ENCODE peak calls at places on chromosomes 2 and 18, in seven cellular contexts. O is CD8-positive, alpha-beta T cell; X is PC-3; C is epithelial cell of esophagus; A is fibroblast of lung; D is cardiac muscle cell; F is bronchial epithelial cell. G is an unnamed sample.

GRCh38 chr18:48539406-48540328 is 836 bp downstream of the CTIF start:
- DNase-seq in C (peak; percentile 72), X (peak; percentile 19), O (no peak), D (peak; percentile 63), F (peak; percentile 44), A (peak; percentile 67), G (no peak)

GRCh38 chr2:239245107-239245506 is 155.7 kb downstream of the HDAC4 start:
- DNase-seq in A (no peak), F (no peak), X (no peak), D (no peak), C (no peak), O (no peak), G (no peak)

GRCh38 chr2:201901770-201902169 is 95.4 kb downstream of the CDK15 start:
- DNase-seq in C (no peak), D (no peak), X (no peak), F (no peak), O (no peak), A (no peak), G (no peak)

GRCh38 chr2:127125821-127126220 is 18.9 kb upstream of the BIN1 start:
- DNase-seq in X (no peak), F (no peak), C (no peak), A (no peak), D (no peak), O (no peak), G (no peak)

GRCh38 chr18:64219511-64219910 is 70.6 kb upstream of the LINC00305 start:
- DNase-seq in X (no peak), A (no peak), D (no peak), C (no peak), F (no peak), O (no peak), G (no peak)

GRCh38 chr2:25215232-25215631 is 46.9 kb upstream of the POMC start:
- DNase-seq in C (no peak), O (no peak), D (no peak), A (no peak), F (no peak), X (no peak), G (no peak)

GRCh38 chr2:129791651-129792050 is 187.8 kb upstream of the RAB6C start:
- DNase-seq in C (no peak), O (no peak), F (no peak), A (no peak), X (no peak), D (no peak), G (no peak)

GRCh38 chr18:5584751-5585417 is 41.1 kb upstream of the EPB41L3 start:
- DNase-seq in A (peak; percentile 34), X (peak; percentile 13), D (peak; percentile 56), O (no peak), C (peak; percentile 6), F (peak; percentile 10), G (no peak)

GRCh38 chr2:120558892-120559291 is 176.8 kb upstream of the GLI2 start:
- DNase-seq in D (no peak), C (no peak), X (no peak), A (no peak), F (no peak), O (no peak), G (no peak)

DNA sequence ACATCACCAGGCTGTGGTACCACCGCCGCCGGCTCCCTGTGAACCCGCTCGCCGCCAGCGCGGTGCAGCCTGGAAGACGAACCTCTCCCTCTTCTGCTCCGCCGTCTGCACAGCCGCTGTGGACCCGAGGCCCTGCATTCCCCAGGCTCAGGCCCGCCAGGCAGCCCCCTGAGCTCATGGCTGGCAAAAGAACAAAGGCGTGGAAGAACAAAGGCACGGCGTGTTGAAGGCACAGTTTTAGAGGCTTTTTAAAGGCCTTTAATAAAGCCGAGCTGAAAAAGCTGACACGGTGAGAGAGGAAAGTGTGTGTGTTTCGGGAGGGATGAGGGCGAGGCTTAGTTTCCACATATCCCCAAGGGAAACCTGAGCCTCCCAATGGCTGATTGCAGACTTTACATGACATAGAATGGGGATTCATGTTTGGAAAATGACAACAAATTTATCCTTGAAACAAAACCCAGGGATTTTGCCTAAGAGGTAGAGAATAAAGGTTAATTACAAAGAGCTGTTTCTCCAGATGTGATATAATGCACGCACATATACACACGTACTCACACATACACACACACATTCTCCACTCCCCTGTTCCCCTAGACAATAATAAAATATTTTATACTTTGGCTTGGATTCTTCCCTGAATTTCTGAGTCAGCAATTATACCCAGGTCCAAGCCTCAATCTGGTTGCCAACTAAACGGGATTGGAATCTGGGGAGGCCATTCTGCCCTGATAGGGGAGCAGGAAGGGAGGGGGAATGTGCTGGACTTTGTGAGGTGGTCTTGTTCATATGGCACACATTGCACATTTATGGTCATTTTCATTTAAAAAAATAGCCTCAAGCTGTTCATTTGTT is 39.7 kb downstream of the RFX8 start:
- DNase-seq in X (no peak), C (peak; percentile 34), F (no peak), A (peak; percentile 66), O (no peak), D (peak; percentile 67), G (no peak)
- H3K4me3 ChIP-seq in X (no peak overlapping the region), C (peak overlapping the region; percentile 4), F (no peak overlapping the region), A (no peak overlapping the region), O (no peak overlapping the region), D (no peak overlapping the region), G (no peak overlapping the region)

GRCh38 chr2:174003635-174004310 is 38.6 kb upstream of the SP3 start:
- DNase-seq in O (no peak), A (no peak), C (no peak), D (no peak), X (no peak), F (no peak), G (no peak)
- TF ChIP-seq CTCF in O (no peak), A (no peak), C (no peak), D (no peak), X (no peak), F (peak; percentile 4), G (no peak)

DNA sequence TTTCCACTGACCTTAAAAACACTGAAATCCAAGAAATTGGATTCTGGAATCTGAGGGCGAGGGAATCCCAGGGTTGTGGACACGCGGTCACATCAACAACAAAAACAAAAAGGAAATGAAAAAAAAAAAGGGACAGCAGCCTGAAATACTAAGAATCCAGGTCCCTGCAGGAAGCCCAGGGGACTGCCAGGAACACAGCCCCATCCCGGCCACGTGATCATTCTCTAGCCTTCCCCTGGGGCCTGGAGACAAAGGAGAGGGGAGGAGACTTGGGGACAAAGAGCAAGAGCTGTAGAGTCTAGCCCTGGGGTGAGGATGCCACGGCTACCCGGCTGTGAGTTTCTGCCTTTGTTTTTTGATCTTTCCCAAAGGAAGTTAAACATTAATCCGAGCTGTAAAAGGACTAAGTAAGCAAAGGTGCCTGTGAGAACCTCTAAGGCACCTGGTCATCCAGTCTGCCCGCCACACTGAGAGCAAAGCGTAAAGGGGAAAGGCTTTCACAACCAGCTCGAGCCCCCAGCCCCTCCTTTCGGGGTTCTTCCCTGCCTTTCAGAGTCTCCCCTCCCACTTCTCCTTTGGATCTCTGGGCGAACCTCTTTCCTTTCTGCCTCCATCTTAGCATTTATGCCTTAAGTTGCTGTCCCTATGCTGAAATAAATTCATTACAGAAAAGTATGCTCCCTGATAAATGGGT is 57.9 kb upstream of the MSH2 start:
- DNase-seq in D (peak; percentile 72), O (no peak), C (peak; percentile 55), A (peak; percentile 73), F (peak; percentile 52), X (peak; percentile 90), G (no peak)
- H3K4me3 ChIP-seq in D (no peak overlapping the region), O (no peak overlapping the region), C (peak overlapping the region; percentile 4), A (peak overlapping the region; percentile 65), F (no peak overlapping the region), X (peak overlapping the region; percentile 79), G (no peak overlapping the region)

GRCh38 chr2:140863713-140864112 is 1267.1 kb downstream of the LRP1B start:
- DNase-seq in C (peak; percentile 70), X (peak; percentile 76), O (no peak), A (peak; percentile 85), F (peak; percentile 56), D (peak; percentile 86), G (peak; percentile 3)
- TF ChIP-seq CTCF in C (peak; percentile 62), X (peak; percentile 74), O (no peak), A (peak; percentile 52), F (peak; percentile 38), D (peak; percentile 48), G (peak; percentile 52)

GRCh38 chr2:5698171-5698570 is 6.0 kb downstream of the SOX11 start:
- DNase-seq in D (no peak), A (no peak), X (no peak), F (no peak), O (no peak), C (no peak), G (no peak)
- H3K4me3 ChIP-seq in D (peak overlapping the region; percentile 91), A (peak overlapping the region; percentile 74), X (no peak overlapping the region), F (no peak overlapping the region), O (no peak overlapping the region), C (no peak overlapping the region), G (no peak overlapping the region)

GRCh38 chr2:147703171-147703570 is 141.7 kb upstream of the ACVR2A start:
- DNase-seq in F (no peak), O (no peak), X (peak; percentile 37), D (no peak), C (peak; percentile 32), A (no peak), G (no peak)
- TF ChIP-seq CTCF in F (no peak), O (no peak), X (no peak), D (no peak), C (no peak), A (no peak), G (no peak)

GRCh38 chr2:166773268-166773949 is 114.9 kb upstream of the XIRP2 start:
- DNase-seq in D (no peak), C (peak; percentile 6), O (no peak), X (no peak), F (no peak), A (no peak), G (no peak)
- H3K4me3 ChIP-seq in D (no peak overlapping the region), C (no peak overlapping the region), O (no peak overlapping the region), X (no peak overlapping the region), F (no peak overlapping the region), A (no peak overlapping the region), G (no peak overlapping the region)

G was measured in GM12864.